ENCODE peak calls at places on chromosomes 6 and 20, in five cellular contexts. Z is neural crest cell, D is heart left ventricle, X is mucosa of descending colon, B is left ventricle myocardium inferior. S is an unnamed sample.

GRCh38 chr6:157670466-157671186 is 152.4 kb upstream of the SNX9 start:
- DNase-seq in B (peak; percentile 51), D (no peak), X (no peak), Z (no peak), S (no peak)

GRCh38 chr6:21900730-21901129 is 307.2 kb downstream of the SOX4 start:
- DNase-seq in Z (no peak), X (no peak), D (no peak), B (no peak), S (no peak)

GRCh38 chr20:1721687-1722512 is 64.3 kb upstream of the SIRPG start:
- DNase-seq in B (no peak), Z (no peak), X (no peak), D (no peak), S (no peak)

GRCh38 chr6:150312844-150313584 is 55.8 kb upstream of the IYD start:
- DNase-seq in Z (no peak), D (no peak), X (no peak), B (no peak), S (no peak)

GRCh38 chr6:12232339-12232738 is 57.8 kb upstream of the EDN1 start:
- DNase-seq in Z (no peak), B (no peak), X (no peak), D (no peak), S (no peak)

GRCh38 chr20:33130553-33130952 is 37.4 kb upstream of the BPIFA2 start:
- DNase-seq in Z (no peak), B (no peak), D (no peak), X (no peak), S (no peak)

GRCh38 chr6:124659427-124659826 is 302.8 kb upstream of the RNF217 start:
- DNase-seq in X (no peak), D (no peak), B (no peak), Z (no peak), S (no peak)

GRCh38 chr20:6575912-6576391 is 191.5 kb upstream of the BMP2 start:
- DNase-seq in D (no peak), B (no peak), Z (no peak), X (no peak), S (no peak)

GRCh38 chr20:43916073-43916874 is 1.6 kb downstream of the TOX2 start:
- DNase-seq in Z (no peak), B (no peak), D (no peak), X (no peak), S (peak; percentile 60)

GRCh38 chr6:118558811-118559217 is 10.7 kb downstream of the PLN start:
- DNase-seq in D (no peak), X (no peak), B (no peak), Z (no peak), S (no peak)

GRCh38 chr20:48482790-48483189 is 345.0 kb downstream of the PREX1 start:
- DNase-seq in D (no peak), B (no peak), Z (no peak), X (no peak), S (no peak)

GRCh38 chr20:45390931-45391330 is 12.8 kb upstream of the TP53TG5 start:
- DNase-seq in Z (no peak), X (no peak), D (no peak), B (no peak), S (no peak)

GRCh38 chr20:45394221-45395113 is 13.6 kb upstream of the DBNDD2 start:
- DNase-seq in X (no peak), D (no peak), Z (no peak), B (no peak), S (no peak)

GRCh38 chr20:45391559-45391958 is 13.4 kb upstream of the TP53TG5 start:
- DNase-seq in X (no peak), D (no peak), Z (no peak), B (no peak), S (no peak)

GRCh38 chr20:45395114-45395415 is 13.0 kb upstream of the DBNDD2 start:
- DNase-seq in X (no peak), B (no peak), Z (no peak), D (no peak), S (no peak)

DNA sequence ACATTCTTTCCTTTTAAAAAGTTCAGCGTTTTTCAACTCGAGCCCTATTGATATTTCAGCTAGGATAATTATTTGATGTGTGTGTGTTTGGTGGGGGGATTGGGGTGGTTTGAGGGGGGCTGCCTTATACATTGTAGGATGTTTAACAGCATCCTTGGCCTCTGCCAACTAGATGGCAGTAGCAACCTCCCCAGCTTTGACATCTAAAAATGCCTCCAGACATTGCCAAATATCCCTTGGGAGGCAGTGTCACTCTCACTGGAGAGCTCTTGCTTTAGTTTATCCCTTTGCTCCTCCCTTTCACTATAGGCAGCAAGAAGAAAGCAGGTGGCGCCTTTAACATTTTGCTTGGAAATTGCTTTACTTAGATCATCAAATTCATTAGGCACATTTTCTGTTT is 14.6 kb upstream of the TP53TG5 start:
- DNase-seq in Z (no peak), D (no peak), B (no peak), X (no peak), S (no peak)
- TF ChIP-seq CTCF in Z (no peak), D (peak; percentile 13), B (peak; percentile 37), X (no peak), S (no peak)

GRCh38 chr6:41073203-41073967 is 611 bp downstream of the NFYA start:
- DNase-seq in D (peak; percentile 91), X (peak; percentile 93), B (peak; percentile 86), Z (peak; percentile 75), S (peak; percentile 89)

GRCh38 chr6:41073968-41074691 is 1.4 kb downstream of the NFYA start:
- DNase-seq in Z (no peak), D (no peak), B (no peak), X (no peak), S (no peak)

GRCh38 chr6:41072836-41073202 is at the start of gene NFYA:
- DNase-seq in B (no peak), X (no peak), Z (no peak), D (peak; percentile 100), S (peak; percentile 99)

GRCh38 chr6:41071501-41071922 is 644 bp downstream of the OARD1 start:
- DNase-seq in B (no peak), D (no peak), Z (no peak), X (peak; percentile 90), S (peak; percentile 82)

DNA sequence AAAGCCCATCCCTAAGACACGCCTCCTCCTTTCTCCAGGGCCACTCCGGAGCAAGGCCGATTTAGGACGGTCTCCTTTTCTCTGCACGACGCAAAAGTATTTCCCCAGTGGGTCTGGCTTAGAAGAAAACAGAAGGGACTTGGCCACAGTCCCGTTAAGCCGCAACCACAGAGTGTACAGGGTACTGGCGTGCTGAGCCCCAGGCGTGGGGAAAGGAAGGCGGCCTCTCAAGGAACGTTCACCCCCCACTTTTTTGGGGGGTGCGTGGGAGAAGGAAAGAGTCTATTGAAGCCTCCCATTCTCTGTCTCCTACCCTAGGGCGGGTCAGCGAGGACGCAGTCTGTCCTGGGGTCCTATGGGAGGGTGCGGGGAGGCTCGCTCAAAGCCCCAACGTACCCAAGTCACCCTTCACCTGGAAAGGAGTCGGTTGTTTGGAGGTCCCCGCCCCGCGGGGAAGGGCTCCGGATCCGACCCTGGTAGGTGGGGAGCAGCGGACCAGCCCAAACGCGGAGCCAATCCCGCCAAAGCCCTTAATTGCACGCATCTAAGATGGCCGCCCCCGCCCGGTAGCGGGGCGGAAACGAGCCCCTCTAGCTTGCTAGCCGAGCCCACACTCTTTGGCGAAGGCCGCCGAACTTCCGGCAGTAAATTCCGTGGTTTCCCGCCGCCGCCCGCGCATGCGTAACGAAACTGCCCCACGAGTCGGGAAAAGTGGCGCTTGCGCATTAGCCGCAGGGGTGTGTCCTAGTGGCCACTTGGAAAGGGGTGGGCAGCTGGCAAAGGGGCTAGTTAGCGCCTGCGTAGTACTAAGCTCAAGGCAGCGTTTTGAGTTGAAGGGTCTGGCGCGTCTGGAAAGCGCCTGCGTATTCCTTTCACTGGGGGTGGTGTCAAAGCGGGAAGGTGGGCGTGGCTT is at the start of gene OARD1:
- DNase-seq in X (peak; percentile 100), Z (peak; percentile 100), D (peak; percentile 100), B (peak; percentile 99), S (peak; percentile 99)
- TF ChIP-seq CTCF in X (peak; percentile 3), Z (no peak), D (no peak), B (no peak), S (no peak)

GRCh38 chr6:33672808-33673207 is 38.7 kb downstream of the UQCC2 start:
- DNase-seq in Z (peak; percentile 41), D (peak; percentile 92), B (peak; percentile 91), X (peak; percentile 73), S (no peak)
- TF ChIP-seq CTCF in Z (no peak), D (peak; percentile 64), B (peak; percentile 74), X (no peak), S (no peak)

GRCh38 chr6:109095036-109095820 is at the start of gene CEP57L1:
- DNase-seq in Z (peak; percentile 97), D (peak; percentile 99), B (peak; percentile 99), X (peak; percentile 98), S (peak; percentile 100)
- TF ChIP-seq CTCF in Z (no peak), D (no peak), B (no peak), X (peak; percentile 16), S (no peak)

DNA sequence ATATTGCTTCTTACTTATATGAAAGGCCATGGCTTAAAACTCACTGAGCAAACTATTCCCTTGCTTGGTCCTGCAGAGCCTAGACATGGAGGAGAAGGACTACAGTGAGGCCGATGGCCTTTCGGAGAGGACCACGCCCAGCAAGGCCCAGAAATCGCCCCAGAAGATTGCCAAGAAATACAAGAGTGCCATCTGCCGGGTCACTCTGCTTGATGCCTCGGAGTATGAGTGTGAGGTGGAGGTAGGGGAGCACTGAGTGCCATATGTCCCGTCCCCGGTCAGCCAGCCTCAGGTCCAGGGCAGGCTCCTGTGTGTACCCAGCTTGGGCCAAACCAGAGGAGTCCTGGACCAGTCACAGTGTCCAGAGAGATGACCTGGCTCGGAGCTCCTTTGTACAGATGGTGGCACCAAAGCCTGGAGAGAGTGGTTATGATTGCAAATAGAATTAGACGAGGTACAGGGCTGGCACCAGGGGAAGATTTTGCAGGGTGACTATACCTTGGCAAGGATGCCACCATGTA is 21.0 kb downstream of the EPB41L1 start:
- DNase-seq in X (no peak), D (no peak), B (no peak), Z (no peak), S (no peak)
- TF ChIP-seq CTCF in X (no peak), D (no peak), B (no peak), Z (no peak), S (no peak)

S was measured in glutamatergic neuron.